ENCODE peak calls at places on chromosomes 6 and 20, in six cellular contexts. Q, I, O, M, X and G are unnamed samples.

GRCh38 chr20:47627540-47627939 is 125.9 kb downstream of the NCOA3 start:
- DNase-seq in X (no peak), Q (no peak), I (no peak), M (no peak), O (no peak), G (no peak)

GRCh38 chr6:27514906-27515495 is 42.1 kb upstream of the ZNF184 start:
- DNase-seq in Q (no peak), O (no peak), I (no peak), M (no peak), X (no peak), G (no peak)

GRCh38 chr6:16345449-16346330 is 107.3 kb downstream of the GMPR start:
- DNase-seq in Q (no peak), I (peak; percentile 89), O (no peak), X (no peak), M (no peak), G (no peak)

GRCh38 chr6:12645941-12646340 is 70.6 kb upstream of the PHACTR1 start:
- DNase-seq in Q (no peak), O (no peak), M (no peak), X (no peak), I (no peak), G (no peak)

GRCh38 chr20:59625214-59625922 is 21.0 kb downstream of the PHACTR3 start:
- DNase-seq in O (no peak), Q (no peak), I (no peak), M (no peak), X (no peak), G (no peak)

GRCh38 chr20:53872561-53873248 is 197.7 kb downstream of the BCAS1 start:
- DNase-seq in X (no peak), I (no peak), Q (no peak), O (no peak), M (no peak), G (no peak)

GRCh38 chr6:122530440-122531046 is 58.9 kb upstream of the SERINC1 start:
- DNase-seq in O (peak; percentile 1), I (peak; percentile 76), M (peak; percentile 64), X (peak; percentile 25), Q (no peak), G (no peak)

GRCh38 chr6:151698921-151699705 is 108.4 kb upstream of the ESR1 start:
- DNase-seq in X (no peak), Q (no peak), O (no peak), M (no peak), I (no peak), G (no peak)

GRCh38 chr6:73074175-73074574 is 151.1 kb downstream of the KHDC1L start:
- DNase-seq in M (no peak), X (no peak), O (peak; percentile 25), Q (no peak), I (no peak), G (no peak)

GRCh38 chr6:44128020-44128917 is 915 bp downstream of the TMEM63B start:
- DNase-seq in Q (peak; percentile 58), I (peak; percentile 17), M (peak; percentile 56), O (peak; percentile 65), X (peak; percentile 46), G (peak; percentile 88)

GRCh38 chr20:32231847-32232246 is 24.2 kb downstream of the POFUT1 start:
- DNase-seq in X (no peak), Q (no peak), I (peak; percentile 24), M (no peak), O (no peak), G (no peak)

GRCh38 chr6:153031335-153031955 is 28.9 kb upstream of the MTRF1L start:
- DNase-seq in I (peak; percentile 7), X (no peak), Q (no peak), O (no peak), M (no peak), G (no peak)

GRCh38 chr20:4230651-4231050 is 215.3 kb upstream of the RNF24 start:
- DNase-seq in O (no peak), I (no peak), X (no peak), Q (no peak), M (no peak), G (no peak)

GRCh38 chr6:105553174-105553573 is 150.3 kb upstream of the PREP start:
- DNase-seq in I (no peak), M (no peak), O (no peak), X (no peak), Q (no peak), G (no peak)

GRCh38 chr6:47733879-47734558 is 35.6 kb downstream of the ADGRF4 start:
- DNase-seq in M (no peak), Q (no peak), X (no peak), I (peak; percentile 49), O (no peak), G (no peak)

GRCh38 chr20:16821211-16822089 is 73.3 kb downstream of the OTOR start:
- DNase-seq in Q (no peak), O (no peak), I (peak; percentile 39), M (no peak), X (no peak), G (no peak)

GRCh38 chr6:48535569-48535968 is 424.6 kb upstream of the PTCHD4 start:
- DNase-seq in X (no peak), Q (no peak), M (no peak), O (peak; percentile 1), I (no peak), G (no peak)

GRCh38 chr6:45419574-45420082 is 41.9 kb upstream of the SUPT3H start:
- DNase-seq in I (peak; percentile 22), M (peak; percentile 41), Q (peak; percentile 54), O (no peak), X (peak; percentile 22), G (peak; percentile 87)
- TF ChIP-seq POLR2A in I (no peak), M (no peak), Q (no peak), O (no peak), X (no peak), G (no peak)

GRCh38 chr6:147203311-147204059 is 732 bp upstream of the STXBP5 start:
- DNase-seq in I (peak; percentile 80), X (peak; percentile 67), M (peak; percentile 79), Q (peak; percentile 66), O (peak; percentile 52), G (peak; percentile 40)

GRCh38 chr6:147201885-147202515 is 2.2 kb upstream of the STXBP5 start:
- DNase-seq in I (no peak), M (no peak), Q (no peak), O (peak; percentile 35), X (no peak), G (no peak)

GRCh38 chr6:147200711-147201110 is 3.5 kb upstream of the STXBP5 start:
- DNase-seq in X (no peak), M (no peak), I (no peak), Q (no peak), O (no peak), G (no peak)

GRCh38 chr6:147204060-147204785 is at the start of gene STXBP5:
- DNase-seq in Q (no peak), O (no peak), X (peak; percentile 40), I (peak; percentile 64), M (peak; percentile 66), G (peak; percentile 36)

GRCh38 chr6:147202516-147203310 is 1.5 kb upstream of the STXBP5 start:
- DNase-seq in X (peak; percentile 81), O (peak; percentile 86), I (peak; percentile 95), Q (peak; percentile 79), M (peak; percentile 90), G (peak; percentile 91)
- TF ChIP-seq POLR2A in X (peak; percentile 88), O (peak; percentile 60), I (peak; percentile 61), Q (peak; percentile 67), M (peak; percentile 71), G (peak; percentile 53)

DNA sequence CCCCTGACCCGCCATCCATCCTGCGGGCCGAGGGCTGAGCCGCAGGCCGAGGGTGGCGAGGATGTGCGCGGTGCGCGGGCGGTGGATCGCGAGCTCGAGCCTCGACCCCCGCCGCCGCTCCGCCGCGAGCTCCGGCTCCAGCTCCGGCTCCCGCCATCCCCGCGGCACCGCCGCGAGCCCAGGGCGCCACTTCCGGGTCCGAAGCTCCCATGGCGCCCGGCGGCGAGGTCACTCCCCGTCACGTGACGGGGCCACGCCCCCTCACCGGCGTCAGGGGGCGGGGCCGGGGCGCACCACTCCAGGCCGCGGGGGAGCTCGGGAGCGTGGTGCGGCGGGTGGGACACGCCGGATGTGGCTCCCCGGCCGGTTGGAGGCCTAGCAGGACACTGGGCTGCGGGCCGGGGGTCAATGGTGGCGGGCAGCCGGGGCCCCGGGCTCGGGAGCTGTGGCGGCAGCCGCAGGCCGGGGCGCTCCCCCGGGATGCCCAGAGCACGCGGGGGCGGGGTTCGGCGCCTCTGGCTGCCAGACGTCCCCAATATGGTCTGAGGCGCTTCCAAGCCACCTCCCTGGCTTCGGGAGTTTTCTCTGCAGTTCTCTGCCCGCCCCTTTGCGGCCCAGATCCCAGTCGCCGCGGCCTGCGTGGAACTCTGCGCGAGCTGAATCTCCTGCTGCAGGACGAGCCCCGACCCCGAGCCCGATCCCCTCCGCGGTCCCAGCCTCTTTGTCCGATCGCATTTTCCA is at the start of gene MTCH1:
- DNase-seq in X (peak; percentile 88), I (peak; percentile 86), O (peak; percentile 90), M (peak; percentile 93), Q (peak; percentile 86), G (peak; percentile 81)
- TF ChIP-seq POLR2A in X (peak; percentile 97), I (peak; percentile 97), O (peak; percentile 92), M (peak; percentile 90), Q (no peak), G (peak; percentile 69)

GRCh38 chr20:63978319-63979220 is 872 bp downstream of the SAMD10 start:
- DNase-seq in Q (peak; percentile 81), X (peak; percentile 55), M (peak; percentile 91), O (peak; percentile 56), I (peak; percentile 30), G (peak; percentile 92)

GRCh38 chr20:63979221-63979548 is 257 bp downstream of the SAMD10 start:
- DNase-seq in I (no peak), X (no peak), M (no peak), O (no peak), Q (no peak), G (no peak)

GRCh38 chr20:63976980-63977391 is 2.5 kb downstream of the SAMD10 start:
- DNase-seq in I (no peak), M (no peak), Q (no peak), O (no peak), X (no peak), G (no peak)

GRCh38 chr20:63979549-63980316 is at the start of gene SAMD10:
- DNase-seq in O (peak; percentile 52), M (peak; percentile 56), I (peak; percentile 35), Q (no peak), X (peak; percentile 22), G (no peak)

GRCh38 chr20:63977392-63978276 is 1.8 kb downstream of the SAMD10 start:
- DNase-seq in M (peak; percentile 39), I (no peak), Q (no peak), O (peak; percentile 97), X (peak; percentile 12), G (no peak)
- TF ChIP-seq POLR2A in M (no peak), I (no peak), Q (no peak), O (no peak), X (no peak), G (no peak)